ENCODE peak calls at places on chromosomes 7 and 10, in five cellular contexts. One of them, this sample, is unnamed.

GRCh38 chr7:121305109-121305508 is 23.7 kb upstream of the WNT16 start:
- DNase-seq in cardiac fibroblast: peak
- DNase-seq in gastrocnemius medialis: no peak
- DNase-seq in naive thymus-derived CD4-positive, alpha-beta T cell: no peak
- DNase-seq in stomach: no peak
- DNase-seq in this sample: no peak

GRCh38 chr7:30472771-30473392 is 5.7 kb downstream of the NOD1 start:
- DNase-seq in cardiac fibroblast: peak
- DNase-seq in gastrocnemius medialis: no peak
- DNase-seq in naive thymus-derived CD4-positive, alpha-beta T cell: no peak
- DNase-seq in stomach: no peak
- DNase-seq in this sample: no peak

GRCh38 chr10:49552277-49552676 is 13.4 kb upstream of the ERCC6 start:
- DNase-seq in cardiac fibroblast: peak
- DNase-seq in gastrocnemius medialis: no peak
- DNase-seq in naive thymus-derived CD4-positive, alpha-beta T cell: no peak
- DNase-seq in stomach: no peak
- DNase-seq in this sample: no peak

GRCh38 chr7:88001744-88002530 is 67.9 kb downstream of the ADAM22 start:
- DNase-seq in cardiac fibroblast: no peak
- DNase-seq in gastrocnemius medialis: no peak
- DNase-seq in naive thymus-derived CD4-positive, alpha-beta T cell: no peak
- DNase-seq in stomach: no peak
- DNase-seq in this sample: no peak

GRCh38 chr10:46255696-46256355 is 31.0 kb upstream of the ANTXRL start:
- DNase-seq in cardiac fibroblast: peak
- DNase-seq in gastrocnemius medialis: no peak
- DNase-seq in naive thymus-derived CD4-positive, alpha-beta T cell: no peak
- DNase-seq in stomach: peak
- DNase-seq in this sample: peak

GRCh38 chr10:11881477-11882417 is 58.6 kb downstream of the PROSER2 start:
- DNase-seq in cardiac fibroblast: peak
- DNase-seq in gastrocnemius medialis: no peak
- DNase-seq in naive thymus-derived CD4-positive, alpha-beta T cell: no peak
- DNase-seq in stomach: no peak
- DNase-seq in this sample: peak

GRCh38 chr7:78760620-78761355 is 692.7 kb downstream of the MAGI2 start:
- DNase-seq in cardiac fibroblast: no peak
- DNase-seq in gastrocnemius medialis: no peak
- DNase-seq in naive thymus-derived CD4-positive, alpha-beta T cell: no peak
- DNase-seq in stomach: no peak
- DNase-seq in this sample: no peak

GRCh38 chr10:7231420-7232414 is 179.1 kb downstream of the SFMBT2 start:
- DNase-seq in cardiac fibroblast: no peak
- DNase-seq in gastrocnemius medialis: no peak
- DNase-seq in naive thymus-derived CD4-positive, alpha-beta T cell: no peak
- DNase-seq in stomach: no peak
- DNase-seq in this sample: no peak

GRCh38 chr10:52499281-52499680 is 185.2 kb downstream of the DKK1 start:
- DNase-seq in cardiac fibroblast: no peak
- DNase-seq in gastrocnemius medialis: no peak
- DNase-seq in naive thymus-derived CD4-positive, alpha-beta T cell: no peak
- DNase-seq in stomach: no peak
- DNase-seq in this sample: peak

GRCh38 chr7:73681031-73681430 is 2.2 kb downstream of the DNAJC30 start:
- DNase-seq in cardiac fibroblast: peak
- DNase-seq in gastrocnemius medialis: no peak
- DNase-seq in naive thymus-derived CD4-positive, alpha-beta T cell: no peak
- DNase-seq in stomach: no peak
- DNase-seq in this sample: no peak

GRCh38 chr10:103281753-103282152 is 4.8 kb downstream of the INA start:
- DNase-seq in cardiac fibroblast: peak
- DNase-seq in gastrocnemius medialis: no peak
- DNase-seq in naive thymus-derived CD4-positive, alpha-beta T cell: no peak
- DNase-seq in stomach: no peak
- DNase-seq in this sample: no peak
- H3K4me3 ChIP-seq in cardiac fibroblast: no peak
- H3K4me3 ChIP-seq in gastrocnemius medialis: no peak
- H3K4me3 ChIP-seq in naive thymus-derived CD4-positive, alpha-beta T cell: no peak
- H3K4me3 ChIP-seq in stomach: no peak
- H3K4me3 ChIP-seq in this sample: no peak

DNA sequence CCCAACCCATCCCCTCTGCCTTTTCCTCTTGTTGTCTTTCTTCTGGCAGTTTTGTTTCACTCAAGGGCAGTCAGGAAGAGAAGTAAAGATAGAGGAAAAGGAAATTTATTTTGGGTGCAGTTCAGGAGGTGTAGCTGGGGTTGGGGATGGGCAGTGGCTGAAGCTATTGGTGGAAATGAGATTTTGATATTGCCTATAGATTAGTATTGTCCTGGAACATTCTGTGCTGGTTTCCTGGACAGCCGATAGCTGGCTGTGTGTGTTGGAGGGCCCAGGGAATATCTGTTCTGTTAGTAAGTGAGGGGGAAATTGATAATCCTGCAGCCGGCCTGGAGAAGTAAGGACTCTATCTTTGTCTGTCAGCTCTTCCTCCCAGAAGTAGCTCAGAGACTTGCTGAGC is 107.8 kb downstream of the AUTS2 start:
- DNase-seq in cardiac fibroblast: no peak
- DNase-seq in gastrocnemius medialis: no peak
- DNase-seq in naive thymus-derived CD4-positive, alpha-beta T cell: no peak
- DNase-seq in stomach: no peak
- DNase-seq in this sample: no peak
- H3K4me3 ChIP-seq in cardiac fibroblast: no peak
- H3K4me3 ChIP-seq in gastrocnemius medialis: no peak
- H3K4me3 ChIP-seq in naive thymus-derived CD4-positive, alpha-beta T cell: no peak
- H3K4me3 ChIP-seq in stomach: no peak
- H3K4me3 ChIP-seq in this sample: no peak

GRCh38 chr7:26861050-26861449 is 3.3 kb downstream of the SKAP2 start:
- DNase-seq in cardiac fibroblast: no peak
- DNase-seq in gastrocnemius medialis: no peak
- DNase-seq in naive thymus-derived CD4-positive, alpha-beta T cell: no peak
- DNase-seq in stomach: no peak
- DNase-seq in this sample: no peak

GRCh38 chr7:26863504-26864308 is 684 bp downstream of the SKAP2 start:
- DNase-seq in cardiac fibroblast: peak
- DNase-seq in gastrocnemius medialis: no peak
- DNase-seq in naive thymus-derived CD4-positive, alpha-beta T cell: peak
- DNase-seq in stomach: no peak
- DNase-seq in this sample: peak

GRCh38 chr7:26864309-26865093 is at the start of gene SKAP2:
- DNase-seq in cardiac fibroblast: peak
- DNase-seq in gastrocnemius medialis: peak
- DNase-seq in naive thymus-derived CD4-positive, alpha-beta T cell: peak
- DNase-seq in stomach: peak
- DNase-seq in this sample: peak

GRCh38 chr7:26865094-26865388 is 651 bp upstream of the SKAP2 start:
- DNase-seq in cardiac fibroblast: no peak
- DNase-seq in gastrocnemius medialis: no peak
- DNase-seq in naive thymus-derived CD4-positive, alpha-beta T cell: no peak
- DNase-seq in stomach: peak
- DNase-seq in this sample: no peak

DNA sequence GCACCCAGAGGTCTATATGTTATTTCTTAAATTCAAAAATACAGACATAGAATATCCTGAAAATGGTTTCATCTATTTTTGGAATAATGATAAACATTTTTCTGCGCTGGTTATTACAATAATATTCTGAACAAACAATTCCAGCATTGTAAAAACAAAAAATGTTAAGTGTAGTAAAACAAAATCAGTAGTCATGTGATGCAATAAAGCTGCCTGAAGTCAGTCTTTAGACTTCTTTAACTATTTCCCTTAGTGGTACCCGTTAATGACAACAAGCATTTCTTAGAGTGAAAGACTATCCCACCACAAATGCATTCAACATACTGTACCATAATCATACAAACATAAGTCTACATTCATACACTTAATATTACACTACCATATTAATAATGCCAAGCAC is 1.6 kb downstream of the SKAP2 start:
- DNase-seq in cardiac fibroblast: no peak
- DNase-seq in gastrocnemius medialis: no peak
- DNase-seq in naive thymus-derived CD4-positive, alpha-beta T cell: no peak
- DNase-seq in stomach: no peak
- DNase-seq in this sample: no peak
- H3K4me3 ChIP-seq in cardiac fibroblast: no peak
- H3K4me3 ChIP-seq in gastrocnemius medialis: no peak
- H3K4me3 ChIP-seq in naive thymus-derived CD4-positive, alpha-beta T cell: no peak
- H3K4me3 ChIP-seq in stomach: no peak
- H3K4me3 ChIP-seq in this sample: no peak

DNA sequence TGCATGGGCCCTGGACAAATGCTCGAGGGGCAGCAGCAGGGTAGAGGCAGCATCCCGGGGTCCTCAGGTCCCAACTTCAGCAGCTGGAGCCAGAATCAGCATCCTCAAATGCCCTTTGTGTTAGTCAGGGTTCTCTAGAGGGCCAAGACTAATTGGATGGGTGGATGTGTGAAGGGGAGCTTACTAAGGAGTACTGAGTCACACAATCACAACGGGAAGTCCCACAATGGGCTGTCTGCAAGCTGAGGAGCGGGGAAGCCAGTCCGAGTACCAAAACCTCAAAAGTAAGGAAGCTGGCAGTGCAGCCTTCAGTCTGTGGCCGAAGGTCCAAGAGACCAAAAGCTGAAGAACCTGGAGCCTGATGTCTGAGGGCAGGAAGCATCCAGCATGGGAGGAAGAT is 162.9 kb upstream of the TCERG1L start:
- DNase-seq in cardiac fibroblast: no peak
- DNase-seq in gastrocnemius medialis: no peak
- DNase-seq in naive thymus-derived CD4-positive, alpha-beta T cell: no peak
- DNase-seq in stomach: no peak
- DNase-seq in this sample: no peak
- H3K4me3 ChIP-seq in cardiac fibroblast: no peak
- H3K4me3 ChIP-seq in gastrocnemius medialis: no peak
- H3K4me3 ChIP-seq in naive thymus-derived CD4-positive, alpha-beta T cell: no peak
- H3K4me3 ChIP-seq in stomach: no peak
- H3K4me3 ChIP-seq in this sample: no peak

GRCh38 chr7:23347007-23347681 is 48.0 kb downstream of the MALSU1 start:
- DNase-seq in cardiac fibroblast: no peak
- DNase-seq in gastrocnemius medialis: no peak
- DNase-seq in naive thymus-derived CD4-positive, alpha-beta T cell: no peak
- DNase-seq in stomach: no peak
- DNase-seq in this sample: no peak
- H3K4me3 ChIP-seq in cardiac fibroblast: peak
- H3K4me3 ChIP-seq in gastrocnemius medialis: no peak
- H3K4me3 ChIP-seq in naive thymus-derived CD4-positive, alpha-beta T cell: no peak
- H3K4me3 ChIP-seq in stomach: no peak
- H3K4me3 ChIP-seq in this sample: no peak

GRCh38 chr7:151276651-151277590 is 28.4 kb upstream of the SMARCD3 start:
- DNase-seq in cardiac fibroblast: peak
- DNase-seq in gastrocnemius medialis: no peak
- DNase-seq in naive thymus-derived CD4-positive, alpha-beta T cell: peak
- DNase-seq in stomach: peak
- DNase-seq in this sample: peak
- H3K4me3 ChIP-seq in cardiac fibroblast: peak
- H3K4me3 ChIP-seq in gastrocnemius medialis: peak
- H3K4me3 ChIP-seq in naive thymus-derived CD4-positive, alpha-beta T cell: peak
- H3K4me3 ChIP-seq in stomach: peak
- H3K4me3 ChIP-seq in this sample: peak

GRCh38 chr10:133090654-133091053 is 2.9 kb downstream of the ADGRA1 start:
- DNase-seq in cardiac fibroblast: no peak
- DNase-seq in gastrocnemius medialis: no peak
- DNase-seq in naive thymus-derived CD4-positive, alpha-beta T cell: no peak
- DNase-seq in stomach: no peak
- DNase-seq in this sample: no peak

GRCh38 chr10:133087679-133088523 is at the start of gene ADGRA1:
- DNase-seq in cardiac fibroblast: no peak
- DNase-seq in gastrocnemius medialis: no peak
- DNase-seq in naive thymus-derived CD4-positive, alpha-beta T cell: no peak
- DNase-seq in stomach: no peak
- DNase-seq in this sample: no peak

GRCh38 chr10:133088524-133089460 is 1.1 kb downstream of the ADGRA1 start:
- DNase-seq in cardiac fibroblast: no peak
- DNase-seq in gastrocnemius medialis: no peak
- DNase-seq in naive thymus-derived CD4-positive, alpha-beta T cell: no peak
- DNase-seq in stomach: no peak
- DNase-seq in this sample: no peak

GRCh38 chr10:133090101-133090500 is 2.4 kb downstream of the ADGRA1 start:
- DNase-seq in cardiac fibroblast: no peak
- DNase-seq in gastrocnemius medialis: no peak
- DNase-seq in naive thymus-derived CD4-positive, alpha-beta T cell: no peak
- DNase-seq in stomach: no peak
- DNase-seq in this sample: no peak

GRCh38 chr10:133089461-133089800 is 1.7 kb downstream of the ADGRA1 start:
- DNase-seq in cardiac fibroblast: no peak
- DNase-seq in gastrocnemius medialis: no peak
- DNase-seq in naive thymus-derived CD4-positive, alpha-beta T cell: no peak
- DNase-seq in stomach: no peak
- DNase-seq in this sample: no peak
- H3K4me3 ChIP-seq in cardiac fibroblast: no peak
- H3K4me3 ChIP-seq in gastrocnemius medialis: no peak
- H3K4me3 ChIP-seq in naive thymus-derived CD4-positive, alpha-beta T cell: no peak
- H3K4me3 ChIP-seq in stomach: no peak
- H3K4me3 ChIP-seq in this sample: no peak

DNA sequence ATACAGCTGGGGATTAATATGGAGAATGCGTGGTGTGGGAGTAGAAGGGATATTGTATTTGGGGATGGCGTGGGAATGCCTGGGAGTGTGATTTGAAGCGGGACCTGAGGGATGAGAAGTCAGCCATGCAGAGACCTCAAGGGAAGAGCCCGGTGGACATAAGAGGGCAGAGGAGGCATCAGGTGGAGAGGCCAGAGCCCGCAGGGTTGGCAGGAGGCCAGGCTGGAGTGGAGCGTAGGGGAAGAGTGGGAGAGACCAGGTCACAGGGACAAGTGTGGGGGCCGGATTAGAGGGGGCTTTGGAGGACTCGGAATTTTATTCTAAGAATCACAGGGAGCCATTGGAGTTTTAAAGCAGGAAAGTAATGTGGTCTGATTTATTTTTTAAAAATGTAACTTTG is 2.0 kb downstream of the NDUFB2 start:
- DNase-seq in cardiac fibroblast: no peak
- DNase-seq in gastrocnemius medialis: no peak
- DNase-seq in naive thymus-derived CD4-positive, alpha-beta T cell: no peak
- DNase-seq in stomach: no peak
- DNase-seq in this sample: no peak
- H3K4me3 ChIP-seq in cardiac fibroblast: no peak
- H3K4me3 ChIP-seq in gastrocnemius medialis: no peak
- H3K4me3 ChIP-seq in naive thymus-derived CD4-positive, alpha-beta T cell: no peak
- H3K4me3 ChIP-seq in stomach: peak
- H3K4me3 ChIP-seq in this sample: no peak

GRCh38 chr7:28149291-28150101 is 31.1 kb downstream of the JAZF1 start:
- DNase-seq in cardiac fibroblast: no peak
- DNase-seq in gastrocnemius medialis: no peak
- DNase-seq in naive thymus-derived CD4-positive, alpha-beta T cell: no peak
- DNase-seq in stomach: peak
- DNase-seq in this sample: no peak
- H3K4me3 ChIP-seq in cardiac fibroblast: no peak
- H3K4me3 ChIP-seq in gastrocnemius medialis: no peak
- H3K4me3 ChIP-seq in naive thymus-derived CD4-positive, alpha-beta T cell: no peak
- H3K4me3 ChIP-seq in stomach: no peak
- H3K4me3 ChIP-seq in this sample: no peak

This sample was measured in small intestine.